ENCODE peak calls at places on chromosome 13, in six cellular contexts. L, I, N, H, F and E are unnamed samples.

GRCh38 chr13:77563110-77563509 is 27.6 kb downstream of the SCEL start:
- DNase-seq in L (no peak), I (no peak), N (no peak), H (peak; percentile 17), F (peak; percentile 41), E (no peak)

GRCh38 chr13:45564108-45564507 is 51.4 kb downstream of the ERICH6B start:
- DNase-seq in L (no peak), I (no peak), N (peak; percentile 46), H (peak; percentile 81), F (peak; percentile 67), E (no peak)

GRCh38 chr13:84607614-84608013 is 725.3 kb upstream of the SLITRK1 start:
- DNase-seq in L (no peak), I (no peak), N (no peak), H (peak; percentile 75), F (peak; percentile 90), E (no peak)

GRCh38 chr13:27411393-27411792 is 13.0 kb upstream of the GTF3A start:
- DNase-seq in L (no peak), I (no peak), N (no peak), H (no peak), F (no peak), E (no peak)

GRCh38 chr13:106683179-106683578 is 115.2 kb upstream of the ARGLU1 start:
- DNase-seq in L (no peak), I (no peak), N (no peak), H (no peak), F (no peak), E (no peak)

GRCh38 chr13:84574851-84575250 is 692.6 kb upstream of the SLITRK1 start:
- DNase-seq in L (no peak), I (no peak), N (no peak), H (peak; percentile 16), F (peak; percentile 29), E (no peak)

GRCh38 chr13:78137404-78138142 is 218.9 kb upstream of the EDNRB start:
- DNase-seq in L (no peak), I (no peak), N (peak; percentile 33), H (peak; percentile 72), F (peak; percentile 59), E (peak; percentile 11)

GRCh38 chr13:85771856-85772255 is 27.4 kb downstream of the SLITRK6 start:
- DNase-seq in L (no peak), I (no peak), N (no peak), H (peak; percentile 8), F (peak; percentile 9), E (no peak)

GRCh38 chr13:112664501-112665203 is 25.2 kb upstream of the ATP11A start:
- DNase-seq in L (no peak), I (no peak), N (no peak), H (peak; percentile 47), F (no peak), E (no peak)

GRCh38 chr13:76331948-76332712 is 554.1 kb downstream of the KCTD12 start:
- DNase-seq in L (no peak), I (no peak), N (no peak), H (peak; percentile 56), F (peak; percentile 42), E (no peak)

GRCh38 chr13:27678306-27679040 is 56.8 kb downstream of the POLR1D start:
- DNase-seq in L (peak; percentile 22), I (no peak), N (no peak), H (peak; percentile 48), F (no peak), E (no peak)

GRCh38 chr13:107866007-107866665 is 349.2 kb downstream of the LIG4 start:
- DNase-seq in L (no peak), I (no peak), N (no peak), H (peak; percentile 34), F (peak; percentile 62), E (no peak)

GRCh38 chr13:95704510-95704909 is 27.6 kb downstream of the DNAJC3 start:
- DNase-seq in L (no peak), I (no peak), N (no peak), H (no peak), F (no peak), E (no peak)

GRCh38 chr13:47932953-47933687 is 68.0 kb downstream of the SUCLA2 start:
- DNase-seq in L (no peak), I (no peak), N (no peak), H (no peak), F (no peak), E (no peak)

GRCh38 chr13:55815458-55816033 is 1325.2 kb upstream of the PRR20A start:
- DNase-seq in L (no peak), I (no peak), N (no peak), H (no peak), F (no peak), E (no peak)

GRCh38 chr13:114146629-114147028 is 14.2 kb upstream of the RASA3 start:
- DNase-seq in L (no peak), I (no peak), N (no peak), H (no peak), F (no peak), E (no peak)

GRCh38 chr13:67278230-67278629 is 48.1 kb upstream of the PCDH9 start:
- DNase-seq in L (no peak), I (no peak), N (no peak), H (peak; percentile 85), F (peak; percentile 98), E (no peak)

GRCh38 chr13:107141767-107142166 is 573.8 kb upstream of the ARGLU1 start:
- DNase-seq in L (no peak), I (no peak), N (no peak), H (no peak), F (no peak), E (no peak)

GRCh38 chr13:112898786-112899617 is 70.0 kb upstream of the MCF2L start:
- DNase-seq in L (no peak), I (no peak), N (no peak), H (no peak), F (no peak), E (no peak)

GRCh38 chr13:40063278-40063698 is 407.8 kb downstream of the COG6 start:
- DNase-seq in L (no peak), I (no peak), N (no peak), H (no peak), F (peak; percentile 41), E (no peak)

GRCh38 chr13:59121507-59121906 is 1042.2 kb downstream of the DIAPH3 start:
- DNase-seq in L (no peak), I (no peak), N (no peak), H (no peak), F (peak; percentile 17), E (no peak)

GRCh38 chr13:75901509-75901908 is 265.4 kb downstream of the LMO7 start:
- DNase-seq in L (no peak), I (no peak), N (no peak), H (no peak), F (no peak), E (no peak)

GRCh38 chr13:27857271-27857670 is 62.5 kb upstream of the PDX1 start:
- DNase-seq in L (no peak), I (no peak), N (no peak), H (no peak), F (no peak), E (no peak)

GRCh38 chr13:40987606-40988280 is 31.4 kb downstream of the ELF1 start:
- DNase-seq in L (no peak), I (no peak), N (no peak), H (peak; percentile 61), F (no peak), E (no peak)

GRCh38 chr13:27952931-27953670 is 16.0 kb downstream of the CDX2 start:
- DNase-seq in L (peak; percentile 86), I (no peak), N (no peak), H (no peak), F (no peak), E (no peak)

GRCh38 chr13:33838567-33839131 is 20.7 kb downstream of the RFC3 start:
- DNase-seq in L (no peak), I (no peak), N (no peak), H (peak; percentile 8), F (peak; percentile 2), E (no peak)

DNA sequence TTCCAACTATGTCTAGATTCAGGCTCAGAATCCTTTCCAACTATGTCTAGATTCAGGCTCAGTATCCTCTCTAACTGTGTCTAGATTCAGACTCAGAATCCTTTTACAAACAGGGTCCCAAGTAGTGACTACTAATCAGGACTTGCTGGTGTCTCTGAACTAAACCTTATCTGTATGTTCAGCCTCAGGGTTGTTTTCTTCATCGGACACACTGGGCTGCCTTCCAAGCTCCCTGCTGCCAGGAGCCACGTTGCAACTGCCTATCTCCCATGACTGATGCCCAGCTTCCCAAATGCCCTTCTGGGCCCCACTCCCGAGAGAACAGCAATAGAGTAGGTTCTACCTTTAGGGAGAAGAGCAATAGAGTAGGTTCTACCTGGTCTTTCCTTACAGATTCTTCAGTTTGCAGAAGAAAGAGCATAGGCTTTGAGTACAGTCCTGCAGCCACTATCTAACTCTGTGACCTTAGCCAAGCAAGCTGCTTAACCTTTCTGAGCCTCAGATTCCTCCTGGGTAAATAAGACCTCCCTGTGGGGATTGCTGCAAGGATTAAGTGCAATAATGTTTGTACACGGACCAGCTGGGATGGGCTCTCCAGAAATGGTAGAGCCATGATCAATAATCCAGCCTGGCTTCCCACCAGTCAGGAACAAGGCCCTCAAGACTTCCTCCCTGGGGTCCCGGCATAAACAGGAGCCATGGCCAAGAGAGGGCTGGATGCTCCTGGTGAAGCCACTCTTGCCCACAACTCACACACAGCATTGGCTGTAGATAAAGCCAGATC is 61.5 kb downstream of the ZIC5 start:
- DNase-seq in L (no peak), I (no peak), N (no peak), H (no peak), F (no peak), E (no peak)
- H3K4me1 ChIP-seq in L (no peaks in the 10 kb centered on the region), I (no peaks in the 10 kb centered on the region), N (no peaks in the 10 kb centered on the region), H (no peaks in the 10 kb centered on the region), F (no peaks in the 10 kb centered on the region), E (no peaks in the 10 kb centered on the region)

GRCh38 chr13:50909605-50910482 is at the start of gene RNASEH2B:
- DNase-seq in L (peak; percentile 67), I (peak; percentile 39), N (peak; percentile 70), H (peak; percentile 40), F (peak; percentile 67), E (peak; percentile 38)
- H3K27ac ChIP-seq in L (peak within 1 kb of the TSS; percentile 86), I (peak within 1 kb of the TSS; percentile 81), N (peak within 1 kb of the TSS; percentile 97), H (peak within 1 kb of the TSS; percentile 44), F (peak within 1 kb of the TSS; percentile 89), E (peak within 1 kb of the TSS; percentile 90)

DNA sequence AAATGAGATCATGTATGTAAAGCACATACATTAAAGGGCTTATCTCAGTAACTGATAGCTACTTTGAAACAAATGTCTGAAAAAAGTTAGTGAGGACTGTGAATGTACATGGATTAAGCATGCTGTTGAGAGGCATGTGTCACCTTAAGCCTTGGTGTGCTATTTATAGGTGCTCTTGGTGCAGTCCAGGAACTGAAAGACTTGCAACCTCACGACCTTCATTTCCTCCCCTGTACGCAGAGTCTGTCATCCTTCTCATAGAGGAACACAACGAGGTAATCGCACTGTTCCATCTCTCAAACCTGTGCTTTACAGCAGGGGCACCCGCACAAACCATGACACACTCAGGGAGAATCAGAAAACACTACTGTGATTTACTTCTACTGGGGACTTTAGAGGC is 65.6 kb downstream of the UFM1 start:
- DNase-seq in L (no peak), I (no peak), N (no peak), H (no peak), F (no peak), E (no peak)
- H3K4me1 ChIP-seq in L (no peaks in the 10 kb centered on the region), I (no peaks in the 10 kb centered on the region), N (no peaks in the 10 kb centered on the region), H (no peaks in the 10 kb centered on the region), F (no peaks in the 10 kb centered on the region), E (no peaks in the 10 kb centered on the region)

GRCh38 chr13:100196380-100196779 is 107.5 kb downstream of the PCCA start:
- DNase-seq in L (no peak), I (no peak), N (no peak), H (no peak), F (no peak), E (no peak)

GRCh38 chr13:100197591-100198365 is 108.9 kb downstream of the PCCA start:
- DNase-seq in L (peak; percentile 49), I (no peak), N (no peak), H (no peak), F (peak; percentile 12), E (peak; percentile 50)

GRCh38 chr13:100195568-100195967 is 106.7 kb downstream of the PCCA start:
- DNase-seq in L (no peak), I (no peak), N (no peak), H (no peak), F (no peak), E (no peak)

GRCh38 chr13:100197116-100197515 is 108.2 kb downstream of the PCCA start:
- DNase-seq in L (no peak), I (no peak), N (no peak), H (no peak), F (no peak), E (no peak)
- H3K27ac ChIP-seq in L (no peak overlapping the region), I (no peak overlapping the region), N (no peak overlapping the region), H (no peak overlapping the region), F (no peak overlapping the region), E (peak overlapping the region; percentile 18)